ENCODE peak calls at places on chromosomes 5 and 9, in six cellular contexts. E, P, S, W, Q and V are unnamed samples.

GRCh38 chr5:32443541-32444190 is 874 bp downstream of the ZFR start:
- DNase-seq in P (peak; percentile 44), S (no peak), W (no peak), E (peak; percentile 59), Q (peak; percentile 58), V (no peak)

GRCh38 chr5:148343049-148343413 is 7.7 kb downstream of the SPINK9 start:
- DNase-seq in E (no peak), P (no peak), W (no peak), Q (no peak), S (no peak), V (no peak)

GRCh38 chr5:88290801-88291200 is 22.2 kb upstream of the TMEM161B start:
- DNase-seq in P (peak; percentile 4), Q (no peak), W (no peak), E (no peak), S (no peak), V (no peak)

GRCh38 chr5:71778678-71779276 is 59.7 kb downstream of the CARTPT start:
- DNase-seq in Q (peak; percentile 23), E (peak; percentile 66), P (peak; percentile 32), W (no peak), S (no peak), V (no peak)

GRCh38 chr9:126724226-126724625 is 80.6 kb upstream of the ZBTB43 start:
- DNase-seq in S (no peak), E (no peak), W (no peak), P (peak; percentile 35), Q (no peak), V (no peak)

GRCh38 chr5:175212203-175212602 is 231.8 kb downstream of the DRD1 start:
- DNase-seq in Q (no peak), P (no peak), E (no peak), S (no peak), W (no peak), V (no peak)

GRCh38 chr5:132854301-132854700 is 12.0 kb downstream of the GDF9 start:
- DNase-seq in Q (no peak), W (no peak), S (no peak), E (no peak), P (no peak), V (no peak)

GRCh38 chr5:133441166-133441815 is 171.1 kb downstream of the FSTL4 start:
- DNase-seq in S (no peak), E (no peak), P (no peak), W (no peak), Q (no peak), V (no peak)

GRCh38 chr9:136364942-136365774 is 1.6 kb upstream of the DNLZ start:
- DNase-seq in S (no peak), W (no peak), Q (no peak), E (peak; percentile 92), P (no peak), V (no peak)

GRCh38 chr9:136363106-136363605 is 388 bp downstream of the DNLZ start:
- DNase-seq in E (peak; percentile 99), W (peak; percentile 95), S (peak; percentile 75), Q (peak; percentile 94), P (peak; percentile 97), V (peak; percentile 78)

GRCh38 chr9:136362450-136362784 is 1.1 kb downstream of the DNLZ start:
- DNase-seq in P (no peak), Q (no peak), S (no peak), E (no peak), W (no peak), V (no peak)

GRCh38 chr9:136364369-136364748 is 815 bp upstream of the DNLZ start:
- DNase-seq in Q (no peak), W (no peak), P (no peak), E (no peak), S (no peak), V (no peak)

DNA sequence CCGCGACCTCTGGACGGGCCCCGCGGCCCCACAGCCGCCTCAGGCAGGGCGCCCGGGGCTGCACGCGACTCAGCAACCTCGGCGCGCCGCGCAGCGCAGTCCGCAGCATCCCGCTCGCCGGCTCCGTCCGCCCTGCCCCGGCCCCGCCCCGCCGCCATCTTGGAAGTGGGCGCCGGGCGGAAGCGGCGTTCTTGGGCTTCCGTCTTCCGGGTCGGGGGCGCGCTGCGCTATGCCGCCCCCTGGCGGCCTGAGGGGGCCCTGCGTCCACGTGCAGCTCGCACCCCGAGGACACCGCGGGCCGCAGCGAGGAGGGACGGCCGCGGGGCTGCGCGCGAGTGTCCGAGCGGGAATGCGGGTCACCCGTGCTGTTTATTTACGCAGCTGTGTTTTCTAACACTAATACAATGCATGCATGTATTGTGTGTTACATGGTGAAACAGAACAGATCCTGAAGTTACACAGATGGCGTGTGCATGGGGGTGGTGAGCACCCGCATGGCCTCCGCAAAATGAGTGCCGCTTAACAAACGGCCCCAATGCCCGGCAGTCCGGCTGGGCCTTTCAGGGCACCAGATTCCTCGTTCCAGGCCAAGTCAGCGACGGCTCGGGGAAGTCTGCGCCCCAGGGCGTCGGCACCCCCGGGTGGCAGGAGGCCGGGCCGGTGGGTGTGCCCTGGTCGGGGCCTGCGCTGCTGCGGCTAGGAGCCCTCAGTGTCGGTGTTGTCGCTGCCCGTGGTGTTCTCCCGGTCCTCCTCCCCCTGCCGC is at the start of gene DNLZ:
- DNase-seq in Q (peak; percentile 80), P (peak; percentile 86), W (peak; percentile 76), S (no peak), E (peak; percentile 91), V (no peak)
- TF ChIP-seq CTCF in Q (peak; percentile 87), P (peak; percentile 68), W (peak; percentile 100), S (peak; percentile 94), E (peak; percentile 73), V (peak; percentile 75)

GRCh38 chr5:158676642-158677489 is 422.9 kb downstream of the EBF1 start:
- DNase-seq in Q (peak; percentile 80), W (no peak), S (no peak), E (no peak), P (no peak), V (no peak)
- TF ChIP-seq CTCF in Q (peak; percentile 61), W (no peak), S (no peak), E (no peak), P (peak; percentile 34), V (peak; percentile 3)

DNA sequence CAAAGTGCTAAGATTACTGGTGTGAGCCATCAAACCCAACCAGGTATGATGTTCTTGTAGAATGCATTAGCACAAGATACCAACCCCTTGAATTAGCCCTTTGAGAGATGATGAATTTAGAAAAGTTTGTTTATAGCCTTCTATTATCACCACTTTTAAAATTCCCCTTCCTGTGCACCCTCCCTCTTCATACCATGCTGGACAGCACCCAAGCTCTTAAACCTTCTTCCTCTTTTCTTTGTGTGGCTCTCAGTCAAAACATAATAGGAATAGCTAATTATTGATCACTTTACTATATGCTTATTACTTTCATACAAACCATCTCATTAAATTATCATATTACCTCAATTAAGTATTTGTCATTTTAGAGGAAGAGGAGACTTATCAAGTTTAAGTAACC is 87.6 kb upstream of the TMED7 start:
- DNase-seq in Q (no peak), W (no peak), P (no peak), E (no peak), S (no peak), V (no peak)
- TF ChIP-seq CTCF in Q (no peak), W (no peak), P (no peak), E (no peak), S (no peak), V (no peak)

GRCh38 chr5:10201223-10201868 is 48.3 kb downstream of the ATPSCKMT start:
- DNase-seq in E (no peak), Q (no peak), S (no peak), W (no peak), P (peak; percentile 35), V (peak; percentile 11)
- TF ChIP-seq CTCF in E (peak; percentile 46), Q (peak; percentile 46), S (no peak), W (no peak), P (peak; percentile 67), V (peak; percentile 76)

GRCh38 chr5:168118042-168118668 is 173.3 kb upstream of the WWC1 start:
- DNase-seq in W (no peak), E (no peak), Q (no peak), S (no peak), P (no peak), V (no peak)

GRCh38 chr5:168117469-168117868 is 174.0 kb upstream of the WWC1 start:
- DNase-seq in P (no peak), Q (peak; percentile 8), E (no peak), W (no peak), S (no peak), V (no peak)

GRCh38 chr5:168110384-168110783 is 181.1 kb upstream of the WWC1 start:
- DNase-seq in P (no peak), Q (no peak), S (no peak), E (no peak), W (no peak), V (no peak)

GRCh38 chr5:168111433-168111832 is 180.0 kb upstream of the WWC1 start:
- DNase-seq in W (no peak), E (no peak), P (no peak), S (no peak), Q (no peak), V (no peak)

GRCh38 chr5:168114444-168115017 is 176.9 kb upstream of the WWC1 start:
- DNase-seq in E (peak; percentile 83), W (no peak), P (peak; percentile 44), S (no peak), Q (peak; percentile 41), V (no peak)
- TF ChIP-seq CTCF in E (peak; percentile 97), W (no peak), P (peak; percentile 67), S (peak; percentile 8), Q (peak; percentile 73), V (peak; percentile 88)

GRCh38 chr9:92808726-92809451 is 44.3 kb upstream of the BICD2 start:
- DNase-seq in W (no peak), P (peak; percentile 79), E (peak; percentile 76), Q (no peak), S (no peak), V (no peak)
- TF ChIP-seq CTCF in W (peak; percentile 24), P (peak; percentile 46), E (peak; percentile 28), Q (no peak), S (no peak), V (peak; percentile 23)

GRCh38 chr9:93908591-93909241 is 46.4 kb downstream of the BARX1 start:
- DNase-seq in P (peak; percentile 5), Q (no peak), S (no peak), W (no peak), E (peak; percentile 2), V (no peak)
- TF ChIP-seq CTCF in P (peak; percentile 42), Q (no peak), S (no peak), W (no peak), E (peak; percentile 23), V (no peak)